ENCODE peak calls at places on chromosomes 3 and 15, in five cellular contexts. One of them, this sample, is unnamed.

GRCh38 chr15:42156266-42156922 is at the start of gene PLA2G4F:
- DNase-seq in brain microvascular endothelial cell: no peak
- DNase-seq in CD8-positive, alpha-beta T cell: no peak
- DNase-seq in psoas muscle: peak
- DNase-seq in astrocyte: no peak
- DNase-seq in this sample: no peak

GRCh38 chr15:67307889-67308597 is 53.5 kb downstream of the IQCH start:
- DNase-seq in brain microvascular endothelial cell: no peak
- DNase-seq in CD8-positive, alpha-beta T cell: no peak
- DNase-seq in psoas muscle: no peak
- DNase-seq in astrocyte: no peak
- DNase-seq in this sample: no peak

GRCh38 chr3:144084929-144085328 is 113.3 kb downstream of the DIPK2A start:
- DNase-seq in brain microvascular endothelial cell: no peak
- DNase-seq in CD8-positive, alpha-beta T cell: no peak
- DNase-seq in psoas muscle: no peak
- DNase-seq in astrocyte: no peak
- DNase-seq in this sample: no peak

GRCh38 chr3:123790254-123791072 is 93.7 kb downstream of the MYLK start:
- DNase-seq in brain microvascular endothelial cell: no peak
- DNase-seq in CD8-positive, alpha-beta T cell: no peak
- DNase-seq in psoas muscle: no peak
- DNase-seq in astrocyte: no peak
- DNase-seq in this sample: peak

GRCh38 chr15:81189583-81190283 is 6.9 kb upstream of the IL16 start:
- DNase-seq in brain microvascular endothelial cell: peak
- DNase-seq in CD8-positive, alpha-beta T cell: no peak
- DNase-seq in psoas muscle: peak
- DNase-seq in astrocyte: peak
- DNase-seq in this sample: peak

GRCh38 chr15:85744636-85745422 is 49.9 kb downstream of the KLHL25 start:
- DNase-seq in brain microvascular endothelial cell: no peak
- DNase-seq in CD8-positive, alpha-beta T cell: no peak
- DNase-seq in psoas muscle: no peak
- DNase-seq in astrocyte: no peak
- DNase-seq in this sample: no peak

GRCh38 chr15:62977952-62978811 is 64.4 kb upstream of the TPM1 start:
- DNase-seq in brain microvascular endothelial cell: peak
- DNase-seq in CD8-positive, alpha-beta T cell: no peak
- DNase-seq in psoas muscle: no peak
- DNase-seq in astrocyte: peak
- DNase-seq in this sample: peak

GRCh38 chr3:122623430-122623829 is 46.0 kb downstream of the PARP15 start:
- DNase-seq in brain microvascular endothelial cell: no peak
- DNase-seq in CD8-positive, alpha-beta T cell: no peak
- DNase-seq in psoas muscle: no peak
- DNase-seq in astrocyte: no peak
- DNase-seq in this sample: no peak

GRCh38 chr3:112377418-112378071 is 44.6 kb downstream of the CD200 start:
- DNase-seq in brain microvascular endothelial cell: peak
- DNase-seq in CD8-positive, alpha-beta T cell: no peak
- DNase-seq in psoas muscle: no peak
- DNase-seq in astrocyte: peak
- DNase-seq in this sample: no peak

GRCh38 chr3:52178537-52178936 is 19.4 kb upstream of the ALAS1 start:
- DNase-seq in brain microvascular endothelial cell: no peak
- DNase-seq in CD8-positive, alpha-beta T cell: no peak
- DNase-seq in psoas muscle: no peak
- DNase-seq in astrocyte: no peak
- DNase-seq in this sample: peak

GRCh38 chr3:126128504-126129407 is 44.8 kb upstream of the SLC41A3 start:
- DNase-seq in brain microvascular endothelial cell: no peak
- DNase-seq in CD8-positive, alpha-beta T cell: no peak
- DNase-seq in psoas muscle: peak
- DNase-seq in astrocyte: no peak
- DNase-seq in this sample: no peak

GRCh38 chr3:109268181-109268580 is 48.1 kb downstream of the DPPA2 start:
- DNase-seq in brain microvascular endothelial cell: peak
- DNase-seq in CD8-positive, alpha-beta T cell: no peak
- DNase-seq in psoas muscle: no peak
- DNase-seq in astrocyte: peak
- DNase-seq in this sample: no peak

GRCh38 chr15:39433351-39433750 is 147.5 kb upstream of the THBS1 start:
- DNase-seq in brain microvascular endothelial cell: no peak
- DNase-seq in CD8-positive, alpha-beta T cell: no peak
- DNase-seq in psoas muscle: no peak
- DNase-seq in astrocyte: no peak
- DNase-seq in this sample: no peak

GRCh38 chr3:139259398-139259797 is 84.4 kb upstream of the MRPS22 start:
- DNase-seq in brain microvascular endothelial cell: no peak
- DNase-seq in CD8-positive, alpha-beta T cell: no peak
- DNase-seq in psoas muscle: no peak
- DNase-seq in astrocyte: no peak
- DNase-seq in this sample: no peak

GRCh38 chr15:55552926-55553325 is 35.2 kb downstream of the PYGO1 start:
- DNase-seq in brain microvascular endothelial cell: peak
- DNase-seq in CD8-positive, alpha-beta T cell: no peak
- DNase-seq in psoas muscle: peak
- DNase-seq in astrocyte: peak
- DNase-seq in this sample: peak

GRCh38 chr15:64810499-64811326 is 14.7 kb downstream of the PIF1 start:
- DNase-seq in brain microvascular endothelial cell: no peak
- DNase-seq in CD8-positive, alpha-beta T cell: no peak
- DNase-seq in psoas muscle: no peak
- DNase-seq in astrocyte: no peak
- DNase-seq in this sample: no peak

GRCh38 chr3:1477669-1478068 is 384.8 kb downstream of the CNTN6 start:
- DNase-seq in brain microvascular endothelial cell: no peak
- DNase-seq in CD8-positive, alpha-beta T cell: no peak
- DNase-seq in psoas muscle: no peak
- DNase-seq in astrocyte: no peak
- DNase-seq in this sample: no peak

GRCh38 chr3:45417949-45418847 is 29.8 kb downstream of the LARS2 start:
- DNase-seq in brain microvascular endothelial cell: no peak
- DNase-seq in CD8-positive, alpha-beta T cell: no peak
- DNase-seq in psoas muscle: no peak
- DNase-seq in astrocyte: no peak
- DNase-seq in this sample: no peak

GRCh38 chr15:93298901-93299300 is 209.9 kb upstream of the RGMA start:
- DNase-seq in brain microvascular endothelial cell: no peak
- DNase-seq in CD8-positive, alpha-beta T cell: no peak
- DNase-seq in psoas muscle: peak
- DNase-seq in astrocyte: no peak
- DNase-seq in this sample: no peak

GRCh38 chr3:49471856-49472495 is 1.9 kb downstream of the DAG1 start:
- DNase-seq in brain microvascular endothelial cell: no peak
- DNase-seq in CD8-positive, alpha-beta T cell: no peak
- DNase-seq in psoas muscle: peak
- DNase-seq in astrocyte: no peak
- DNase-seq in this sample: peak

GRCh38 chr3:99332726-99333125 is 305.7 kb upstream of the COL8A1 start:
- DNase-seq in brain microvascular endothelial cell: peak
- DNase-seq in CD8-positive, alpha-beta T cell: no peak
- DNase-seq in psoas muscle: no peak
- DNase-seq in astrocyte: peak
- DNase-seq in this sample: peak

GRCh38 chr3:136862953-136863352 is 945 bp downstream of the NCK1 start:
- DNase-seq in brain microvascular endothelial cell: no peak
- DNase-seq in CD8-positive, alpha-beta T cell: no peak
- DNase-seq in psoas muscle: no peak
- DNase-seq in astrocyte: no peak
- DNase-seq in this sample: no peak

GRCh38 chr3:136862611-136862951 is 573 bp downstream of the NCK1 start:
- DNase-seq in brain microvascular endothelial cell: peak
- DNase-seq in CD8-positive, alpha-beta T cell: peak
- DNase-seq in psoas muscle: peak
- DNase-seq in astrocyte: peak
- DNase-seq in this sample: no peak

GRCh38 chr3:136858381-136858780 is 3.6 kb upstream of the NCK1 start:
- DNase-seq in brain microvascular endothelial cell: no peak
- DNase-seq in CD8-positive, alpha-beta T cell: no peak
- DNase-seq in psoas muscle: no peak
- DNase-seq in astrocyte: no peak
- DNase-seq in this sample: no peak

GRCh38 chr3:136860541-136860940 is 1.5 kb upstream of the NCK1 start:
- DNase-seq in brain microvascular endothelial cell: no peak
- DNase-seq in CD8-positive, alpha-beta T cell: no peak
- DNase-seq in psoas muscle: no peak
- DNase-seq in astrocyte: peak
- DNase-seq in this sample: no peak

GRCh38 chr3:136861890-136862610 is at the start of gene NCK1:
- DNase-seq in brain microvascular endothelial cell: peak
- DNase-seq in CD8-positive, alpha-beta T cell: peak
- DNase-seq in psoas muscle: peak
- DNase-seq in astrocyte: peak
- DNase-seq in this sample: peak
- TF ChIP-seq CTCF in brain microvascular endothelial cell: no peak
- TF ChIP-seq CTCF in CD8-positive, alpha-beta T cell: no peak
- TF ChIP-seq CTCF in psoas muscle: peak
- TF ChIP-seq CTCF in astrocyte: no peak
- TF ChIP-seq CTCF in this sample: no peak

GRCh38 chr3:68861521-68861920 is 70.8 kb downstream of the TAFA4 start:
- DNase-seq in brain microvascular endothelial cell: no peak
- DNase-seq in CD8-positive, alpha-beta T cell: no peak
- DNase-seq in psoas muscle: no peak
- DNase-seq in astrocyte: no peak
- DNase-seq in this sample: no peak

DNA sequence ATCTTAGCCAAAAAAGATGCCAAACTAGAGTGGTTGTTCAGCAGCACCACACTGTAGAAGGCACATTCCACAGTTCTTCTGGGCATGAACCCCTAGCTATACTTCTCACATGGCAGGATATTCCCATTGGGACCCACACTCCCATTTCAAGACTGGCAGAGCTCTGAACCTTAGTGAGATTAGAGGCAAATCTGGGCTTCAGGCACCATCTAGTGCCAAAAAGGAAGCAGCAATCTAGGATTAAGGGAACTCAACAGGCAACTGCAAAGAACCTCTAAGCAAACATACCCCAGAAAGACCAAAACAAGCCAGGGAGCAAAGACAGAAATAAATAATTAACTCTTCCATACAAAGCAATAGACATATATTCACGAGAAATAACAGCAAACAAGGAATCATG is 66.2 kb downstream of the TAFA4 start:
- DNase-seq in brain microvascular endothelial cell: no peak
- DNase-seq in CD8-positive, alpha-beta T cell: no peak
- DNase-seq in psoas muscle: no peak
- DNase-seq in astrocyte: no peak
- DNase-seq in this sample: no peak
- TF ChIP-seq CTCF in brain microvascular endothelial cell: no peak
- TF ChIP-seq CTCF in CD8-positive, alpha-beta T cell: no peak
- TF ChIP-seq CTCF in psoas muscle: no peak
- TF ChIP-seq CTCF in astrocyte: no peak
- TF ChIP-seq CTCF in this sample: no peak

GRCh38 chr15:66092053-66092976 is 161.2 kb downstream of the MEGF11 start:
- DNase-seq in brain microvascular endothelial cell: no peak
- DNase-seq in CD8-positive, alpha-beta T cell: no peak
- DNase-seq in psoas muscle: no peak
- DNase-seq in astrocyte: no peak
- DNase-seq in this sample: no peak
- TF ChIP-seq CTCF in brain microvascular endothelial cell: no peak
- TF ChIP-seq CTCF in CD8-positive, alpha-beta T cell: no peak
- TF ChIP-seq CTCF in psoas muscle: no peak
- TF ChIP-seq CTCF in astrocyte: no peak
- TF ChIP-seq CTCF in this sample: no peak

GRCh38 chr3:53198256-53198977 is 37.4 kb downstream of the PRKCD start:
- DNase-seq in brain microvascular endothelial cell: no peak
- DNase-seq in CD8-positive, alpha-beta T cell: no peak
- DNase-seq in psoas muscle: no peak
- DNase-seq in astrocyte: no peak
- DNase-seq in this sample: no peak
- TF ChIP-seq CTCF in brain microvascular endothelial cell: peak
- TF ChIP-seq CTCF in CD8-positive, alpha-beta T cell: no peak
- TF ChIP-seq CTCF in psoas muscle: no peak
- TF ChIP-seq CTCF in astrocyte: no peak
- TF ChIP-seq CTCF in this sample: no peak

GRCh38 chr15:91559066-91559465 is 294.4 kb upstream of the SLCO3A1 start:
- DNase-seq in brain microvascular endothelial cell: no peak
- DNase-seq in CD8-positive, alpha-beta T cell: no peak
- DNase-seq in psoas muscle: no peak
- DNase-seq in astrocyte: no peak
- DNase-seq in this sample: no peak
- TF ChIP-seq CTCF in brain microvascular endothelial cell: no peak
- TF ChIP-seq CTCF in CD8-positive, alpha-beta T cell: no peak
- TF ChIP-seq CTCF in psoas muscle: no peak
- TF ChIP-seq CTCF in astrocyte: no peak
- TF ChIP-seq CTCF in this sample: no peak

GRCh38 chr3:127855246-127855645 is 32.9 kb upstream of the MGLL start:
- DNase-seq in brain microvascular endothelial cell: no peak
- DNase-seq in CD8-positive, alpha-beta T cell: no peak
- DNase-seq in psoas muscle: no peak
- DNase-seq in astrocyte: no peak
- DNase-seq in this sample: no peak

GRCh38 chr3:127856801-127857200 is 34.5 kb upstream of the MGLL start:
- DNase-seq in brain microvascular endothelial cell: no peak
- DNase-seq in CD8-positive, alpha-beta T cell: no peak
- DNase-seq in psoas muscle: no peak
- DNase-seq in astrocyte: no peak
- DNase-seq in this sample: no peak

GRCh38 chr3:127857270-127857801 is 35.0 kb upstream of the MGLL start:
- DNase-seq in brain microvascular endothelial cell: no peak
- DNase-seq in CD8-positive, alpha-beta T cell: no peak
- DNase-seq in psoas muscle: no peak
- DNase-seq in astrocyte: no peak
- DNase-seq in this sample: no peak

GRCh38 chr3:127851899-127852298 is 29.6 kb upstream of the MGLL start:
- DNase-seq in brain microvascular endothelial cell: no peak
- DNase-seq in CD8-positive, alpha-beta T cell: no peak
- DNase-seq in psoas muscle: no peak
- DNase-seq in astrocyte: no peak
- DNase-seq in this sample: no peak

GRCh38 chr3:127853681-127854080 is 31.4 kb upstream of the MGLL start:
- DNase-seq in brain microvascular endothelial cell: no peak
- DNase-seq in CD8-positive, alpha-beta T cell: no peak
- DNase-seq in psoas muscle: no peak
- DNase-seq in astrocyte: no peak
- DNase-seq in this sample: no peak
- TF ChIP-seq CTCF in brain microvascular endothelial cell: no peak
- TF ChIP-seq CTCF in CD8-positive, alpha-beta T cell: no peak
- TF ChIP-seq CTCF in psoas muscle: no peak
- TF ChIP-seq CTCF in astrocyte: no peak
- TF ChIP-seq CTCF in this sample: no peak

GRCh38 chr15:71484080-71484479 is 326.3 kb upstream of the NR2E3 start:
- DNase-seq in brain microvascular endothelial cell: no peak
- DNase-seq in CD8-positive, alpha-beta T cell: no peak
- DNase-seq in psoas muscle: no peak
- DNase-seq in astrocyte: no peak
- DNase-seq in this sample: peak

GRCh38 chr15:71489570-71489969 is 320.8 kb upstream of the NR2E3 start:
- DNase-seq in brain microvascular endothelial cell: no peak
- DNase-seq in CD8-positive, alpha-beta T cell: no peak
- DNase-seq in psoas muscle: no peak
- DNase-seq in astrocyte: no peak
- DNase-seq in this sample: no peak

GRCh38 chr15:71480566-71480965 is 329.8 kb upstream of the NR2E3 start:
- DNase-seq in brain microvascular endothelial cell: no peak
- DNase-seq in CD8-positive, alpha-beta T cell: no peak
- DNase-seq in psoas muscle: no peak
- DNase-seq in astrocyte: no peak
- DNase-seq in this sample: no peak

GRCh38 chr15:71485094-71485693 is 325.2 kb upstream of the NR2E3 start:
- DNase-seq in brain microvascular endothelial cell: no peak
- DNase-seq in CD8-positive, alpha-beta T cell: no peak
- DNase-seq in psoas muscle: no peak
- DNase-seq in astrocyte: peak
- DNase-seq in this sample: no peak
- TF ChIP-seq CTCF in brain microvascular endothelial cell: peak
- TF ChIP-seq CTCF in CD8-positive, alpha-beta T cell: no peak
- TF ChIP-seq CTCF in psoas muscle: peak
- TF ChIP-seq CTCF in astrocyte: peak
- TF ChIP-seq CTCF in this sample: peak